ENCODE peak calls at places on chromosomes 7 and 10, in seven cellular contexts. C, K, V, Z, R, O and N are unnamed samples.

GRCh38 chr7:153091477-153091876 is 331.9 kb downstream of the ACTR3B start:
- DNase-seq in C (no peak), K (no peak), V (no peak), Z (no peak), R (no peak), O (no peak), N (no peak)

GRCh38 chr10:11017575-11018425 is at the start of gene CELF2:
- DNase-seq in C (no peak), K (peak; percentile 73), V (peak; percentile 15), Z (no peak), R (peak; percentile 80), O (peak; percentile 86), N (no peak)

GRCh38 chr7:76020031-76020714 is 25.8 kb upstream of the TMEM120A start:
- DNase-seq in C (peak; percentile 71), K (peak; percentile 78), V (peak; percentile 33), Z (peak; percentile 25), R (peak; percentile 91), O (peak; percentile 78), N (no peak)

GRCh38 chr7:156041398-156041797 is 229.1 kb upstream of the SHH start:
- DNase-seq in C (no peak), K (no peak), V (no peak), Z (no peak), R (no peak), O (no peak), N (no peak)

GRCh38 chr10:132685121-132685891 is 100.6 kb downstream of the NKX6-2 start:
- DNase-seq in C (peak; percentile 3), K (peak; percentile 21), V (peak; percentile 33), Z (no peak), R (peak; percentile 61), O (no peak), N (no peak)

GRCh38 chr10:5968681-5969453 is 8.5 kb downstream of the IL15RA start:
- DNase-seq in C (no peak), K (no peak), V (no peak), Z (no peak), R (peak; percentile 44), O (no peak), N (no peak)

GRCh38 chr7:99456288-99456687 is 9.7 kb downstream of the ATP5MF start:
- DNase-seq in C (no peak), K (no peak), V (no peak), Z (no peak), R (no peak), O (no peak), N (no peak)

GRCh38 chr7:3747452-3747851 is 446.4 kb downstream of the SDK1 start:
- DNase-seq in C (peak; percentile 17), K (no peak), V (no peak), Z (no peak), R (no peak), O (no peak), N (no peak)

GRCh38 chr7:71538210-71538609 is 406.3 kb downstream of the GALNT17 start:
- DNase-seq in C (no peak), K (no peak), V (no peak), Z (no peak), R (no peak), O (no peak), N (no peak)

GRCh38 chr10:53256623-53257022 is 484.0 kb upstream of the MBL2 start:
- DNase-seq in C (no peak), K (no peak), V (no peak), Z (no peak), R (no peak), O (no peak), N (no peak)

GRCh38 chr10:51341216-51341615 is 266.9 kb downstream of the PRKG1 start:
- DNase-seq in C (no peak), K (no peak), V (peak; percentile 5), Z (no peak), R (no peak), O (no peak), N (no peak)

GRCh38 chr10:98170249-98171117 is 36.0 kb downstream of the R3HCC1L start:
- DNase-seq in C (peak; percentile 74), K (peak; percentile 25), V (peak; percentile 25), Z (no peak), R (no peak), O (peak; percentile 57), N (no peak)

GRCh38 chr10:80186364-80187012 is 18.8 kb downstream of the ANXA11 start:
- DNase-seq in C (peak; percentile 57), K (peak; percentile 74), V (no peak), Z (no peak), R (no peak), O (no peak), N (no peak)

GRCh38 chr7:12881712-12882111 is 194.3 kb downstream of the ARL4A start:
- DNase-seq in C (no peak), K (no peak), V (no peak), Z (no peak), R (no peak), O (no peak), N (no peak)